ENCODE peak calls at places on chromosomes 6 and 20, in seven cellular contexts. One of them, this sample, is unnamed.

GRCh38 chr20:1674361-1674760 is 16.8 kb upstream of the SIRPG start:
- DNase-seq in GM23248: no peak
- DNase-seq in brain microvascular endothelial cell: no peak
- DNase-seq in kidney epithelial cell: no peak
- DNase-seq in heart left ventricle: no peak
- DNase-seq in Peyer's patch: peak; percentile 70
- DNase-seq in adrenal gland: no peak
- DNase-seq in this sample: no peak

GRCh38 chr20:23358923-23359572 is 2.9 kb upstream of the GZF1 start:
- DNase-seq in GM23248: no peak
- DNase-seq in brain microvascular endothelial cell: no peak
- DNase-seq in kidney epithelial cell: no peak
- DNase-seq in heart left ventricle: no peak
- DNase-seq in Peyer's patch: no peak
- DNase-seq in adrenal gland: no peak
- DNase-seq in this sample: no peak

GRCh38 chr6:169205176-169206160 is 48.2 kb downstream of the THBS2 start:
- DNase-seq in GM23248: peak; percentile 85
- DNase-seq in brain microvascular endothelial cell: no peak
- DNase-seq in kidney epithelial cell: no peak
- DNase-seq in heart left ventricle: no peak
- DNase-seq in Peyer's patch: no peak
- DNase-seq in adrenal gland: peak; percentile 42
- DNase-seq in this sample: no peak

GRCh38 chr6:90080876-90081464 is 186.7 kb downstream of the GJA10 start:
- DNase-seq in GM23248: no peak
- DNase-seq in brain microvascular endothelial cell: no peak
- DNase-seq in kidney epithelial cell: no peak
- DNase-seq in heart left ventricle: no peak
- DNase-seq in Peyer's patch: peak; percentile 52
- DNase-seq in adrenal gland: no peak
- DNase-seq in this sample: no peak

GRCh38 chr20:62606551-62607201 is 35.6 kb upstream of the SLCO4A1 start:
- DNase-seq in GM23248: peak; percentile 45
- DNase-seq in brain microvascular endothelial cell: no peak
- DNase-seq in kidney epithelial cell: no peak
- DNase-seq in heart left ventricle: peak; percentile 88
- DNase-seq in Peyer's patch: peak; percentile 79
- DNase-seq in adrenal gland: peak; percentile 58
- DNase-seq in this sample: no peak

GRCh38 chr20:62050166-62051120 is 15.2 kb downstream of the TAF4 start:
- DNase-seq in GM23248: no peak
- DNase-seq in brain microvascular endothelial cell: no peak
- DNase-seq in kidney epithelial cell: no peak
- DNase-seq in heart left ventricle: no peak
- DNase-seq in Peyer's patch: no peak
- DNase-seq in adrenal gland: peak; percentile 7
- DNase-seq in this sample: no peak

GRCh38 chr6:667253-667927 is 10.5 kb upstream of the HUS1B start:
- DNase-seq in GM23248: no peak
- DNase-seq in brain microvascular endothelial cell: no peak
- DNase-seq in kidney epithelial cell: no peak
- DNase-seq in heart left ventricle: no peak
- DNase-seq in Peyer's patch: no peak
- DNase-seq in adrenal gland: no peak
- DNase-seq in this sample: no peak

GRCh38 chr20:62372042-62372993 is 5.2 kb upstream of the LAMA5 start:
- DNase-seq in GM23248: no peak
- DNase-seq in brain microvascular endothelial cell: no peak
- DNase-seq in kidney epithelial cell: no peak
- DNase-seq in heart left ventricle: peak; percentile 54
- DNase-seq in Peyer's patch: no peak
- DNase-seq in adrenal gland: no peak
- DNase-seq in this sample: no peak

GRCh38 chr6:506508-506907 is 115.0 kb downstream of the IRF4 start:
- DNase-seq in GM23248: no peak
- DNase-seq in brain microvascular endothelial cell: no peak
- DNase-seq in kidney epithelial cell: no peak
- DNase-seq in heart left ventricle: no peak
- DNase-seq in Peyer's patch: no peak
- DNase-seq in adrenal gland: no peak
- DNase-seq in this sample: no peak

GRCh38 chr20:24059174-24059573 is 70.6 kb upstream of the GGTLC1 start:
- DNase-seq in GM23248: no peak
- DNase-seq in brain microvascular endothelial cell: no peak
- DNase-seq in kidney epithelial cell: no peak
- DNase-seq in heart left ventricle: no peak
- DNase-seq in Peyer's patch: no peak
- DNase-seq in adrenal gland: no peak
- DNase-seq in this sample: no peak

GRCh38 chr6:22141271-22141745 is 155.5 kb downstream of the PRL start:
- DNase-seq in GM23248: no peak
- DNase-seq in brain microvascular endothelial cell: no peak
- DNase-seq in kidney epithelial cell: no peak
- DNase-seq in heart left ventricle: no peak
- DNase-seq in Peyer's patch: no peak
- DNase-seq in adrenal gland: peak; percentile 42
- DNase-seq in this sample: no peak

GRCh38 chr6:158069800-158070195 is 88.1 kb downstream of the SYNJ2 start:
- DNase-seq in GM23248: peak; percentile 92
- DNase-seq in brain microvascular endothelial cell: peak; percentile 73
- DNase-seq in kidney epithelial cell: no peak
- DNase-seq in heart left ventricle: no peak
- DNase-seq in Peyer's patch: no peak
- DNase-seq in adrenal gland: no peak
- DNase-seq in this sample: no peak

DNA sequence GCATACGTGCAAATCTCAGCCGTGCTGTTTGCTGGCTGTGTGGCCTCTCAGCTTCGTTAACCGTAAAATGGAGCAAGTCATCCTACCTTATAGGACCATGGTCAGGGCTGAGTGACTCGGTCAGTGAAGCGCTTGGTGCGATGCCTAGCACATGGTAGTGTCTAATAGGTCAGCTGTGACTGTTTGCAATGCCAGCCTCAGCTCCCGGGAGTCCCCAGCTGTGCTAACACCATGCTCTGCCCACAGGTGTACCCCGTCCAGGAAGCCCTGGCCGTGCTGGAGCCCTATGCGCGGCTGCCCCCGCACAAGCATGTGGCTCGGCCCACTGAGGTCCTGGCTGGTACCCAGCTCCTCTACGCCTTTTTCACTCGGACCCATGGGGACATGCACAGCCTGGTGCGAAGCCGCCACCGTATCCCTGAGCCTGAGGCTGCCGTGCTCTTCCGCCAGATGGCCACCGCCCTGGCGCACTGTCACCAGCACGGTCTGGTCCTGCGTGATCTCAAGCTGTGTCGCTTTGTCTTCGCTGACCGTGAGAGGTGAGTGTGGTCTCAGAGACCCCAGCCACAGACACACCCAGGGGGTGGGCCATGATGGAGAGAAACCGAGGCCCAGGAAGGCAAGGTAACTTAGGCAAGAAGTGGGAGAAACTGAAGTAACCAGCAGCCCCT is 10.6 kb downstream of the TRIB3 start:
- DNase-seq in GM23248: no peak
- DNase-seq in brain microvascular endothelial cell: no peak
- DNase-seq in kidney epithelial cell: no peak
- DNase-seq in heart left ventricle: no peak
- DNase-seq in Peyer's patch: no peak
- DNase-seq in adrenal gland: no peak
- DNase-seq in this sample: no peak
- H3K27me3 ChIP-seq in GM23248: no peaks in the 10 kb centered on the region
- H3K27me3 ChIP-seq in brain microvascular endothelial cell: no peaks in the 10 kb centered on the region
- H3K27me3 ChIP-seq in kidney epithelial cell: no peaks in the 10 kb centered on the region
- H3K27me3 ChIP-seq in heart left ventricle: no peaks in the 10 kb centered on the region
- H3K27me3 ChIP-seq in Peyer's patch: no peaks in the 10 kb centered on the region
- H3K27me3 ChIP-seq in adrenal gland: no peaks in the 10 kb centered on the region
- H3K27me3 ChIP-seq in this sample: no peaks in the 10 kb centered on the region

GRCh38 chr6:147274776-147275175 is 70.6 kb downstream of the STXBP5 start:
- DNase-seq in GM23248: no peak
- DNase-seq in brain microvascular endothelial cell: no peak
- DNase-seq in kidney epithelial cell: no peak
- DNase-seq in heart left ventricle: no peak
- DNase-seq in Peyer's patch: no peak
- DNase-seq in adrenal gland: no peak
- DNase-seq in this sample: no peak
- H3K36me3 ChIP-seq in GM23248: peaks cover 32% of the 10 kb centered on the region
- H3K36me3 ChIP-seq in brain microvascular endothelial cell: peaks cover 7% of the 10 kb centered on the region
- H3K36me3 ChIP-seq in kidney epithelial cell: no peaks in the 10 kb centered on the region
- H3K36me3 ChIP-seq in heart left ventricle: peaks cover 12% of the 10 kb centered on the region
- H3K36me3 ChIP-seq in Peyer's patch: no peaks in the 10 kb centered on the region
- H3K36me3 ChIP-seq in adrenal gland: no peaks in the 10 kb centered on the region
- H3K36me3 ChIP-seq in this sample: no peaks in the 10 kb centered on the region

DNA sequence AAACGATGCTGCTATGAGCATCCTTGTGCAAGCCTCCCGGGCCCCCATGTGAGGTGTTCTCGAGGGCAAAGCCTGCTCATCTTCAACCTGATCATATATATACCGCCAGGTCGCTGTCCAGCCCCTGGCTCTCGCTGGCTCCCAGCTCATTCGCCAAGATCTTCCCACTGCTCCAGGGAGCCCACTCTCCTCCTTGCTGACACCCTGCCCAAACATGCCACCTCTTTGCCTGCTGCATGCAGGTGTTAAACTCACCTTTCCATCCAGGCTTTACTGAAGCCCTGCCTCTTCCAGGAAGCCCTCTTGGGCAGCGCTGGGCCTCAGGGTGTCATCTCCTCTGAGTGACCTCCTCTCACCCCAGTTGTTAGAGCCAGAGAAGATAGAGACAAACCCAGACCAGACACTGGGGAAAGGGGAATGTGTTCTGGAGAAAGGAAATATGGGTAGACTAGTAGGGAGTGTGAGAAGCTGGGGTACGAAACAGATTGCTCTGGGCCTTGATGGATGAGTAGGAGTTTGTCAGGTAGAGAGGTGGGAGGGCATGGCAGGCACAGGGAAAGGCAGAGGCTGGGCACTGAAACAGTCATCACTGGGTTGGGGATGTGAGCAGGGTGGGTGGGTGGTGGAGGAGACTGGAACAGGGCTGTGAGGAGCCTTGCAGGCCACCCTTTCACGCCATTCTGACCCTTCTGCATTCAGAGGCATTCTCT is 1.2 kb upstream of the DLGAP4 start:
- DNase-seq in GM23248: no peak
- DNase-seq in brain microvascular endothelial cell: no peak
- DNase-seq in kidney epithelial cell: no peak
- DNase-seq in heart left ventricle: no peak
- DNase-seq in Peyer's patch: no peak
- DNase-seq in adrenal gland: no peak
- DNase-seq in this sample: no peak
- H3K27me3 ChIP-seq in GM23248: peaks cover 90% of the 10 kb centered on the region
- H3K27me3 ChIP-seq in brain microvascular endothelial cell: peaks cover 69% of the 10 kb centered on the region
- H3K27me3 ChIP-seq in kidney epithelial cell: peaks cover 61% of the 10 kb centered on the region
- H3K27me3 ChIP-seq in heart left ventricle: peaks cover 93% of the 10 kb centered on the region
- H3K27me3 ChIP-seq in Peyer's patch: peaks cover 32% of the 10 kb centered on the region
- H3K27me3 ChIP-seq in adrenal gland: peaks cover 30% of the 10 kb centered on the region
- H3K27me3 ChIP-seq in this sample: no peaks in the 10 kb centered on the region

GRCh38 chr20:38760978-38761377 is 12.7 kb downstream of the ACTR5 start:
- DNase-seq in GM23248: no peak
- DNase-seq in brain microvascular endothelial cell: no peak
- DNase-seq in kidney epithelial cell: no peak
- DNase-seq in heart left ventricle: no peak
- DNase-seq in Peyer's patch: no peak
- DNase-seq in adrenal gland: no peak
- DNase-seq in this sample: no peak
- H3K36me3 ChIP-seq in GM23248: peaks cover 15% of the 10 kb centered on the region
- H3K36me3 ChIP-seq in brain microvascular endothelial cell: peaks cover 26% of the 10 kb centered on the region
- H3K36me3 ChIP-seq in kidney epithelial cell: peaks cover 1% of the 10 kb centered on the region
- H3K36me3 ChIP-seq in heart left ventricle: peaks cover 61% of the 10 kb centered on the region
- H3K36me3 ChIP-seq in Peyer's patch: no peaks in the 10 kb centered on the region
- H3K36me3 ChIP-seq in adrenal gland: no peaks in the 10 kb centered on the region
- H3K36me3 ChIP-seq in this sample: peaks cover 11% of the 10 kb centered on the region

GRCh38 chr6:135830452-135830851 is 21.0 kb upstream of the PDE7B start:
- DNase-seq in GM23248: peak; percentile 26
- DNase-seq in brain microvascular endothelial cell: peak; percentile 14
- DNase-seq in kidney epithelial cell: no peak
- DNase-seq in heart left ventricle: no peak
- DNase-seq in Peyer's patch: no peak
- DNase-seq in adrenal gland: no peak
- DNase-seq in this sample: no peak

GRCh38 chr6:135833806-135834205 is 17.7 kb upstream of the PDE7B start:
- DNase-seq in GM23248: no peak
- DNase-seq in brain microvascular endothelial cell: no peak
- DNase-seq in kidney epithelial cell: no peak
- DNase-seq in heart left ventricle: no peak
- DNase-seq in Peyer's patch: no peak
- DNase-seq in adrenal gland: no peak
- DNase-seq in this sample: no peak

GRCh38 chr6:135830971-135831370 is 20.5 kb upstream of the PDE7B start:
- DNase-seq in GM23248: no peak
- DNase-seq in brain microvascular endothelial cell: no peak
- DNase-seq in kidney epithelial cell: no peak
- DNase-seq in heart left ventricle: no peak
- DNase-seq in Peyer's patch: no peak
- DNase-seq in adrenal gland: no peak
- DNase-seq in this sample: no peak

GRCh38 chr6:135837735-135838449 is 13.6 kb upstream of the PDE7B start:
- DNase-seq in GM23248: no peak
- DNase-seq in brain microvascular endothelial cell: no peak
- DNase-seq in kidney epithelial cell: no peak
- DNase-seq in heart left ventricle: no peak
- DNase-seq in Peyer's patch: no peak
- DNase-seq in adrenal gland: no peak
- DNase-seq in this sample: no peak

GRCh38 chr6:135832186-135832585 is 19.3 kb upstream of the PDE7B start:
- DNase-seq in GM23248: no peak
- DNase-seq in brain microvascular endothelial cell: no peak
- DNase-seq in kidney epithelial cell: no peak
- DNase-seq in heart left ventricle: no peak
- DNase-seq in Peyer's patch: no peak
- DNase-seq in adrenal gland: no peak
- DNase-seq in this sample: no peak
- H3K27me3 ChIP-seq in GM23248: no peaks in the 10 kb centered on the region
- H3K27me3 ChIP-seq in brain microvascular endothelial cell: no peaks in the 10 kb centered on the region
- H3K27me3 ChIP-seq in kidney epithelial cell: no peaks in the 10 kb centered on the region
- H3K27me3 ChIP-seq in heart left ventricle: no peaks in the 10 kb centered on the region
- H3K27me3 ChIP-seq in Peyer's patch: no peaks in the 10 kb centered on the region
- H3K27me3 ChIP-seq in adrenal gland: no peaks in the 10 kb centered on the region
- H3K27me3 ChIP-seq in this sample: no peaks in the 10 kb centered on the region

DNA sequence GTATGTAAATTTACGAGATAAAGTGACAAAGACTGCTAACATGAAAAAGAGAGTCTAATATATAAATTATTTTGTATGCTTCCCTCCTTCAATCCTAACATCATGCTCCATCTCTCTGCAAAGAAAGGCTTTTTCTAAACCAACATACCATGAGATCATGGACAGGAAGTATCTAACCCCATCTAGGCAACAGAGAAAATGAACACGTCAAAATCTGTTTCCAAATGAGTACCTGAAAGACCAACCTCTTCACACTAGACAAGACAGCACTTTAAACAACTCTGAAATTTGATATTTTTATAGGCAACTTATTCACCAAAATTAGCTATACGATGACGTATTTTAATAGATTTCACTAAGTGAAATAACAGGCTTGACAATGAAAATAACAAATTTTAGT is 54.6 kb downstream of the MAN1A1 start:
- DNase-seq in GM23248: no peak
- DNase-seq in brain microvascular endothelial cell: no peak
- DNase-seq in kidney epithelial cell: no peak
- DNase-seq in heart left ventricle: no peak
- DNase-seq in Peyer's patch: no peak
- DNase-seq in adrenal gland: no peak
- DNase-seq in this sample: no peak
- H3K36me3 ChIP-seq in GM23248: no peaks in the 10 kb centered on the region
- H3K36me3 ChIP-seq in brain microvascular endothelial cell: no peaks in the 10 kb centered on the region
- H3K36me3 ChIP-seq in kidney epithelial cell: no peaks in the 10 kb centered on the region
- H3K36me3 ChIP-seq in heart left ventricle: no peaks in the 10 kb centered on the region
- H3K36me3 ChIP-seq in Peyer's patch: no peaks in the 10 kb centered on the region
- H3K36me3 ChIP-seq in adrenal gland: no peaks in the 10 kb centered on the region
- H3K36me3 ChIP-seq in this sample: no peaks in the 10 kb centered on the region